ENCODE peak calls at places on chromosomes 7 and 10, in five cellular contexts. One of them, this sample, is unnamed.

GRCh38 chr10:43222296-43222695 is 44.6 kb downstream of the RASGEF1A start:
- DNase-seq in stomach: no peak
- DNase-seq in SK-N-SH: no peak
- DNase-seq in sigmoid colon: peak
- DNase-seq in GM23338: no peak
- DNase-seq in this sample: no peak

GRCh38 chr7:66894463-66895080 is 26.5 kb upstream of the TMEM248 start:
- DNase-seq in GM23338: peak
- DNase-seq in SK-N-SH: no peak
- DNase-seq in stomach: no peak
- DNase-seq in sigmoid colon: no peak
- DNase-seq in this sample: no peak

GRCh38 chr10:17847586-17848296 is 38.6 kb downstream of the MRC1 start:
- DNase-seq in SK-N-SH: peak
- DNase-seq in stomach: no peak
- DNase-seq in GM23338: peak
- DNase-seq in sigmoid colon: no peak
- DNase-seq in this sample: no peak

GRCh38 chr7:141551080-141551772 is at the start of gene AGK:
- DNase-seq in GM23338: peak
- DNase-seq in stomach: peak
- DNase-seq in sigmoid colon: peak
- DNase-seq in SK-N-SH: peak
- DNase-seq in this sample: no peak

GRCh38 chr7:94040254-94040653 is 36.1 kb upstream of the BET1 start:
- DNase-seq in sigmoid colon: no peak
- DNase-seq in stomach: no peak
- DNase-seq in SK-N-SH: no peak
- DNase-seq in GM23338: no peak
- DNase-seq in this sample: no peak

GRCh38 chr7:8277394-8277982 is 15.5 kb upstream of the ICA1 start:
- DNase-seq in GM23338: peak
- DNase-seq in SK-N-SH: no peak
- DNase-seq in sigmoid colon: no peak
- DNase-seq in stomach: peak
- DNase-seq in this sample: peak

GRCh38 chr7:106480616-106481031 is 180.3 kb downstream of the CCDC71L start:
- DNase-seq in SK-N-SH: no peak
- DNase-seq in stomach: no peak
- DNase-seq in GM23338: no peak
- DNase-seq in sigmoid colon: no peak
- DNase-seq in this sample: no peak

GRCh38 chr10:22674215-22674930 is 40.0 kb downstream of the PIP4K2A start:
- DNase-seq in GM23338: no peak
- DNase-seq in SK-N-SH: no peak
- DNase-seq in stomach: no peak
- DNase-seq in sigmoid colon: no peak
- DNase-seq in this sample: no peak

GRCh38 chr10:75405201-75406143 is 3.9 kb upstream of the ZNF503 start:
- DNase-seq in SK-N-SH: peak
- DNase-seq in GM23338: peak
- DNase-seq in sigmoid colon: no peak
- DNase-seq in stomach: peak
- DNase-seq in this sample: no peak

GRCh38 chr7:64888561-64888900 is 14.5 kb upstream of the ZNF273 start:
- DNase-seq in SK-N-SH: peak
- DNase-seq in stomach: peak
- DNase-seq in GM23338: peak
- DNase-seq in sigmoid colon: no peak
- DNase-seq in this sample: no peak

GRCh38 chr7:158935062-158935461 is 78.7 kb downstream of the DYNC2I1 start:
- DNase-seq in SK-N-SH: no peak
- DNase-seq in stomach: no peak
- DNase-seq in GM23338: no peak
- DNase-seq in sigmoid colon: no peak
- DNase-seq in this sample: no peak

GRCh38 chr10:112811741-112812551 is 138.1 kb upstream of the TCF7L2 start:
- DNase-seq in SK-N-SH: no peak
- DNase-seq in sigmoid colon: no peak
- DNase-seq in stomach: peak
- DNase-seq in GM23338: peak
- DNase-seq in this sample: peak

GRCh38 chr7:78296689-78297371 is 498.3 kb downstream of the PHTF2 start:
- DNase-seq in SK-N-SH: no peak
- DNase-seq in stomach: peak
- DNase-seq in sigmoid colon: no peak
- DNase-seq in GM23338: no peak
- DNase-seq in this sample: no peak

GRCh38 chr7:91357929-91358328 is 93.7 kb downstream of the FZD1 start:
- DNase-seq in sigmoid colon: no peak
- DNase-seq in SK-N-SH: no peak
- DNase-seq in GM23338: no peak
- DNase-seq in stomach: no peak
- DNase-seq in this sample: no peak
- TF ChIP-seq POLR2AphosphoS5 in sigmoid colon: no peak
- TF ChIP-seq POLR2AphosphoS5 in SK-N-SH: no peak
- TF ChIP-seq POLR2AphosphoS5 in GM23338: no peak
- TF ChIP-seq POLR2AphosphoS5 in stomach: no peak
- TF ChIP-seq POLR2AphosphoS5 in this sample: no peak

DNA sequence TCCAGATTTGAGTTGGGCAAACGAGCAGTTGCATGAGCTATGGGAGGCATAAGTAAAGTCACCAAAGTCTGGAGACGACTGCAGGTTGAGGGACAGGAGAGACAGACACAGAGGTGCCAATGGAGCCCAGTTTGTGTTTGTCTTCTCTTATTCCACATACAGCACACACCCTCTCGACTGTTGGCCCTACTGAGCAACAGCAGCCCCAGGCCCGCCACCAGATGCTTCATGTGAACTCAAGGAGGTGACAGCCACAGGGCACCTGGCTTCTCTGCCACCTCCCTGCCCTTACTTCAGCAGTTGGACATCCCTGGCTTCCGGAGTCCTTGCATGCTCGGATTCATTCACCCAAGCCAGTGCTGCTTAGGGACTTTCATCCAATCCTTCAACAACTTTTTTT is 6.5 kb upstream of the ATOH7 start:
- DNase-seq in GM23338: no peak
- DNase-seq in sigmoid colon: no peak
- DNase-seq in SK-N-SH: no peak
- DNase-seq in stomach: no peak
- DNase-seq in this sample: no peak
- H3K4me3 ChIP-seq in GM23338: no peak
- H3K4me3 ChIP-seq in sigmoid colon: no peak
- H3K4me3 ChIP-seq in SK-N-SH: no peak
- H3K4me3 ChIP-seq in stomach: no peak
- H3K4me3 ChIP-seq in this sample: no peak

GRCh38 chr10:124657806-124658205 is 86.4 kb downstream of the FAM53B start:
- DNase-seq in stomach: no peak
- DNase-seq in sigmoid colon: no peak
- DNase-seq in SK-N-SH: no peak
- DNase-seq in GM23338: no peak
- DNase-seq in this sample: no peak
- TF ChIP-seq POLR2AphosphoS5 in stomach: no peak
- TF ChIP-seq POLR2AphosphoS5 in sigmoid colon: no peak
- TF ChIP-seq POLR2AphosphoS5 in SK-N-SH: no peak
- TF ChIP-seq POLR2AphosphoS5 in GM23338: no peak
- TF ChIP-seq POLR2AphosphoS5 in this sample: no peak

DNA sequence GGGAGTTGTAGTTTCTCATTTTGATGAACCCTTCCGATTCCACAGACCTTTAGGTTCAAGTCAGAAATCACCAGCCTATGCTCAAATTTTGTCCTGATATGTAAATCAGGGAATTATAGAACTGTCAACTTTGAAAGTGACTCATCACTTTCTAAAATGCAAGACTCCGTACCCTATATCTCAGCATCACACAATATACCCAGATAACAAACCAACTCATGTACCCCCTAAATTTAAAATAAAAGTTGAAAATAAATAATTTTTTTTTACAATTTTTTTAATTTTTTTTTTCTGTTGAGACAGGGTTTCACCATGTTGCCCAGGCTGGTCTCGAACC is 393 bp upstream of the ARHGAP19 start:
- DNase-seq in stomach: no peak
- DNase-seq in sigmoid colon: no peak
- DNase-seq in GM23338: no peak
- DNase-seq in SK-N-SH: no peak
- DNase-seq in this sample: no peak
- H3K4me3 ChIP-seq in stomach: peak
- H3K4me3 ChIP-seq in sigmoid colon: peak
- H3K4me3 ChIP-seq in GM23338: no peak
- H3K4me3 ChIP-seq in SK-N-SH: no peak
- H3K4me3 ChIP-seq in this sample: peak

GRCh38 chr7:116777613-116778380 is 84.6 kb upstream of the CAPZA2 start:
- DNase-seq in sigmoid colon: no peak
- DNase-seq in stomach: no peak
- DNase-seq in SK-N-SH: no peak
- DNase-seq in GM23338: no peak
- DNase-seq in this sample: no peak
- TF ChIP-seq POLR2AphosphoS5 in sigmoid colon: no peak
- TF ChIP-seq POLR2AphosphoS5 in stomach: no peak
- TF ChIP-seq POLR2AphosphoS5 in SK-N-SH: no peak
- TF ChIP-seq POLR2AphosphoS5 in GM23338: no peak
- TF ChIP-seq POLR2AphosphoS5 in this sample: no peak

DNA sequence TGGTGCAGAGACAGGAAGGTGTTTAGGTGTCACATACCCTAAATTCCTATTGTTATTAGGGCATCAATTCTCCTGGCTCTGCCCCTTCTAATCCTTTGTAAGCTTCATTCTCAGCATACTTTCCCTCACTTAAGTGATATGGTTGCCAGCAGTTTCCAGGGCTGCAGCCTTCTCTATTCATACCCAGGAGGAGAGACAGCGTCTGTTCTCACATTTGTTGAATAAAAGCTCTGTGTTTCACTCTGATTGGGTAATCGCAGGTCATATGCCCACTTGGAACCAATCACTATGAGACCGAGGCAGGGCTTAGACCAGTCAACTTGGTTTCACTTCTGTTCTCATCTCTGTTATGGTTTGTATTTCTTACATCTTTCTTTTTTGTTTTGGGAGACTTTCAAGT is 109.6 kb upstream of the MTPN start:
- DNase-seq in stomach: peak
- DNase-seq in GM23338: peak
- DNase-seq in SK-N-SH: peak
- DNase-seq in sigmoid colon: peak
- DNase-seq in this sample: peak
- H3K4me3 ChIP-seq in stomach: peak
- H3K4me3 ChIP-seq in GM23338: no peak
- H3K4me3 ChIP-seq in SK-N-SH: peak
- H3K4me3 ChIP-seq in sigmoid colon: peak
- H3K4me3 ChIP-seq in this sample: no peak

GRCh38 chr10:119031496-119032059 is 2.1 kb downstream of the NANOS1 start:
- DNase-seq in SK-N-SH: no peak
- DNase-seq in GM23338: peak
- DNase-seq in stomach: no peak
- DNase-seq in sigmoid colon: no peak
- DNase-seq in this sample: no peak
- TF ChIP-seq POLR2AphosphoS5 in SK-N-SH: no peak
- TF ChIP-seq POLR2AphosphoS5 in GM23338: no peak
- TF ChIP-seq POLR2AphosphoS5 in stomach: no peak
- TF ChIP-seq POLR2AphosphoS5 in sigmoid colon: no peak
- TF ChIP-seq POLR2AphosphoS5 in this sample: no peak

GRCh38 chr10:99233000-99233679 is 2.5 kb downstream of the HPSE2 start:
- DNase-seq in GM23338: peak
- DNase-seq in SK-N-SH: peak
- DNase-seq in stomach: no peak
- DNase-seq in sigmoid colon: no peak
- DNase-seq in this sample: no peak
- H3K4me3 ChIP-seq in GM23338: peak
- H3K4me3 ChIP-seq in SK-N-SH: no peak
- H3K4me3 ChIP-seq in stomach: peak
- H3K4me3 ChIP-seq in sigmoid colon: peak
- H3K4me3 ChIP-seq in this sample: no peak

DNA sequence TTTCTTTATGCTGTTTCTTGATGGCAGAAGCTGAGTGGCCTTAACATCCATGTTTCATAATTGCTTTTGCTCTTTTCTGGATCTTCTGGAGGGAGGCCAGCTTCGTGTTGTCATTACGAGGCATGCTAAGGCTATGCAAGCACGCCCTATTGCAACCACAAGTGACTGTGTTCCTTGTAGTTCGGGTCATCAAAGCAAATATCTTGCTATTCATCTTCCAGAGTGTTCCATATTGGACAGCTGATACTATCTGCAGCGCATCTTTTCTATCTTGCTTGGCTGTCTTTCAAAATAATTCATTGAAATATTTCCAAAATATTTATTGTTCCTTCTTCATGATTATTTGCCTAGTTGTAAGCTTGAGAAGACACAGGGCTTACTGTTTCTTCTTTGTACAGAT is 5.0 kb downstream of the EPHB6 start:
- DNase-seq in SK-N-SH: no peak
- DNase-seq in GM23338: no peak
- DNase-seq in stomach: no peak
- DNase-seq in sigmoid colon: peak
- DNase-seq in this sample: no peak
- TF ChIP-seq POLR2AphosphoS5 in SK-N-SH: no peak
- TF ChIP-seq POLR2AphosphoS5 in GM23338: no peak
- TF ChIP-seq POLR2AphosphoS5 in stomach: no peak
- TF ChIP-seq POLR2AphosphoS5 in sigmoid colon: no peak
- TF ChIP-seq POLR2AphosphoS5 in this sample: no peak